ENCODE peak calls at places on chromosomes 3 and 15, in ten cellular contexts. J is coronary artery, Q is upper lobe of right lung, P is adrenal gland, A is uterus, I is AG09309, V is AG04450, O is left lung, K is PC-3, C is neural progenitor cell. Y is an unnamed sample.

GRCh38 chr15:61827131-61827530 is 233.1 kb downstream of the VPS13C start:
- DNase-seq in J (no peak), Q (no peak), P (no peak), A (no peak), I (no peak), V (no peak), O (no peak), K (no peak), C (no peak), Y (no peak)

GRCh38 chr3:151925419-151925818 is 52.0 kb downstream of the SUCNR1 start:
- DNase-seq in J (no peak), Q (no peak), P (no peak), A (no peak), I (no peak), V (no peak), O (no peak), K (peak; percentile 54), C (no peak), Y (no peak)

GRCh38 chr3:97872209-97873042 is 50.6 kb downstream of the CRYBG3 start:
- DNase-seq in J (no peak), Q (no peak), P (peak; percentile 23), A (peak; percentile 23), I (peak; percentile 92), V (peak; percentile 79), O (no peak), K (peak; percentile 98), C (no peak), Y (peak; percentile 73)

GRCh38 chr3:36461588-36461987 is 81.3 kb downstream of the STAC start:
- DNase-seq in J (no peak), Q (no peak), P (no peak), A (no peak), I (peak; percentile 38), V (no peak), O (no peak), K (no peak), C (no peak), Y (peak; percentile 53)

GRCh38 chr15:73069109-73069508 is 16.8 kb downstream of the NEO1 start:
- DNase-seq in J (no peak), Q (no peak), P (no peak), A (no peak), I (no peak), V (no peak), O (no peak), K (no peak), C (no peak), Y (no peak)

GRCh38 chr15:22956257-22956979 is 23.8 kb downstream of the CYFIP1 start:
- DNase-seq in J (peak; percentile 81), Q (no peak), P (no peak), A (no peak), I (no peak), V (no peak), O (no peak), K (no peak), C (peak; percentile 25), Y (no peak)

GRCh38 chr3:169060037-169060436 is 603.5 kb downstream of the MECOM start:
- DNase-seq in J (no peak), Q (no peak), P (no peak), A (no peak), I (no peak), V (no peak), O (no peak), K (peak; percentile 19), C (no peak), Y (no peak)

GRCh38 chr3:17639257-17639656 is 103.2 kb downstream of the TBC1D5 start:
- DNase-seq in J (no peak), Q (no peak), P (no peak), A (no peak), I (no peak), V (peak; percentile 37), O (no peak), K (peak; percentile 67), C (no peak), Y (peak; percentile 5)

GRCh38 chr3:178822722-178823121 is 248.9 kb downstream of the ZMAT3 start:
- DNase-seq in J (no peak), Q (no peak), P (no peak), A (no peak), I (no peak), V (no peak), O (no peak), K (no peak), C (no peak), Y (no peak)

GRCh38 chr3:156400062-156400461 is 154.9 kb downstream of the SSR3 start:
- DNase-seq in J (no peak), Q (no peak), P (no peak), A (no peak), I (no peak), V (no peak), O (no peak), K (no peak), C (no peak), Y (no peak)

GRCh38 chr3:197068077-197068476 is 38.5 kb upstream of the MELTF start:
- DNase-seq in J (no peak), Q (no peak), P (no peak), A (no peak), I (no peak), V (no peak), O (no peak), K (no peak), C (no peak), Y (no peak)

GRCh38 chr15:34754674-34755418 is at the start of gene GJD2:
- DNase-seq in J (no peak), Q (no peak), P (no peak), A (no peak), I (no peak), V (no peak), O (no peak), K (no peak), C (peak; percentile 89), Y (no peak)
- H3K4me3 ChIP-seq in J (peak within 1 kb of the TSS; percentile 61), Q (peak within 1 kb of the TSS; percentile 19), P (no peak within 1 kb of the TSS), A (no peak within 1 kb of the TSS), I (no peak within 1 kb of the TSS), V (peak within 1 kb of the TSS; percentile 17), O (peak within 1 kb of the TSS; percentile 13), K (no peak within 1 kb of the TSS), C (peak within 1 kb of the TSS; percentile 55), Y (no peak within 1 kb of the TSS)

GRCh38 chr3:107999215-107999775 is 91.5 kb downstream of the CD47 start:
- DNase-seq in J (no peak), Q (no peak), P (no peak), A (no peak), I (no peak), V (no peak), O (peak; percentile 43), K (peak; percentile 96), C (peak; percentile 21), Y (no peak)
- TF ChIP-seq CTCF in J (no peak), Q (no peak), P (no peak), A (no peak), I (no peak), V (no peak), O (no peak), K (peak; percentile 14), C (no peak), Y (no peak)

DNA sequence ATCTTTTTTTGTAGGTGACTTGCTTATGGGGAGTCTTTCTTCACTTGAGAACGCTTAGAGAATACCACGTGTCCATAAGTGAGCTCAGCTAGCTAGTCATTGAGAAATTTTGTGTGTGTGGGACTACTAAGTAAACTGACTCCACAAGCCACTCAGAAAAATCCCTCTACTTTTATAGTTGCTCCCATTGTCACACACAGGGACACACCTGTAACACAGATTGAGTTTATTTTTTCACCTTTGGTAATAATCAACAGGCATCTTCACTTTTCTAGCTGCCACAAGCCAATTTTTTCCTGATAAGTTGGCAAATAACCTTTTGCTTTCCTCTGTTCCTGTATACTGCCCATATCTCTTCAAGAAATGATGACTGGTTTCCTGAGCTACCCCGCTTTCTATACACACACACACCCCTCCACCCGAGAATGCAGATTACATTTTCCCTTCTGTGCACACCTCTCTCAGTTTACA is 4.5 kb downstream of the TSC22D2 start:
- DNase-seq in J (no peak), Q (no peak), P (no peak), A (no peak), I (peak; percentile 76), V (peak; percentile 47), O (no peak), K (peak; percentile 72), C (no peak), Y (peak; percentile 52)
- H3K4me3 ChIP-seq in J (peak overlapping the region; percentile 92), Q (peak overlapping the region; percentile 88), P (peak overlapping the region; percentile 67), A (peak overlapping the region; percentile 57), I (peak overlapping the region; percentile 87), V (peak overlapping the region; percentile 96), O (peak overlapping the region; percentile 86), K (peak overlapping the region; percentile 87), C (peak overlapping the region; percentile 80), Y (peak overlapping the region; percentile 88)

GRCh38 chr3:40181182-40181581 is 128.3 kb upstream of the EIF1B start:
- DNase-seq in J (no peak), Q (no peak), P (no peak), A (no peak), I (no peak), V (no peak), O (no peak), K (no peak), C (no peak), Y (no peak)

GRCh38 chr3:40178012-40178594 is 131.4 kb upstream of the EIF1B start:
- DNase-seq in J (no peak), Q (no peak), P (no peak), A (no peak), I (no peak), V (no peak), O (no peak), K (no peak), C (no peak), Y (no peak)

GRCh38 chr3:40173291-40173710 is 136.2 kb upstream of the EIF1B start:
- DNase-seq in J (no peak), Q (no peak), P (no peak), A (no peak), I (no peak), V (no peak), O (no peak), K (no peak), C (no peak), Y (no peak)

DNA sequence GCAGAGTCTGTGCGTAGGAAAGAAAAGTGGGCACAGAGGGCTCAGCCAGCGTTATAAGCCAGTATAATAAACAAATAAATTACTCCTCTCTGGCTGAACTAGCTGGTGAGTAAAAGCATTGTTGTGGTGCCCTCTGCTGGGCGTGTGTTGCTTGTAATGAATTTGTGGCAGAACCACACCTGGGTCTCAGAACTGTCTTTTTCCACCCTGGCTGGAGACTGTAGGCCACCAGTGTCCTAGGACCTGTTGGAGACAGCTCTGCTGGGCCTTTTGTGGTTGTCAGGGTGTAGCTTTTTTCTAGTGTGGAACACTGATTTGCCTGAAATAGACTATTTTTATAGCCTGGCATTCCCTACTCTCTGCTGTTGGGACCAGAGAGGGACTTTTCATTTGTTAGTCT is 130.5 kb upstream of the EIF1B start:
- DNase-seq in J (no peak), Q (peak; percentile 74), P (peak; percentile 75), A (peak; percentile 50), I (peak; percentile 33), V (peak; percentile 27), O (peak; percentile 52), K (peak; percentile 81), C (peak; percentile 79), Y (peak; percentile 59)
- TF ChIP-seq CTCF in J (peak; percentile 65), Q (peak; percentile 75), P (peak; percentile 51), A (peak; percentile 63), I (peak; percentile 75), V (peak; percentile 77), O (peak; percentile 55), K (peak; percentile 80), C (peak; percentile 80), Y (peak; percentile 79)